ENCODE peak calls at places on chromosomes 16 and 17, in six cellular contexts. U is stimulated activated CD8-positive, alpha-beta memory T cell treated with anti-CD3 and anti-CD28 coated beads, Interleukin-7, amount 100 ng/mL, for 1 hour; X is right lobe of liver; M is non-pigmented ciliary epithelial cell; Y is HEK293T; O is AML-193. S is an unnamed sample.

GRCh38 chr17:43952724-43953666 is 745 bp downstream of the PYY start:
- DNase-seq in U (no peak), X (no peak), M (no peak), Y (no peak), O (no peak), S (no peak)

GRCh38 chr16:14232106-14232890 is 161.2 kb downstream of the MRTFB start:
- DNase-seq in U (no peak), X (no peak), M (no peak), Y (no peak), O (no peak), S (no peak)

GRCh38 chr16:58614212-58614611 is 15.4 kb downstream of the CNOT1 start:
- DNase-seq in U (no peak), X (no peak), M (no peak), Y (no peak), O (no peak), S (no peak)

GRCh38 chr17:7712111-7712771 is 5.3 kb upstream of the DNAH2 start:
- DNase-seq in U (no peak), X (no peak), M (no peak), Y (no peak), O (no peak), S (no peak)

GRCh38 chr17:79242873-79243602 is 168.4 kb downstream of the ENGASE start:
- DNase-seq in U (no peak), X (no peak), M (no peak), Y (no peak), O (no peak), S (no peak)

GRCh38 chr16:84041881-84042280 is 714 bp downstream of the SLC38A8 start:
- DNase-seq in U (no peak), X (no peak), M (no peak), Y (no peak), O (no peak), S (no peak)

GRCh38 chr17:82957961-82958491 is 118.2 kb upstream of the ZNF750 start:
- DNase-seq in U (no peak), X (peak), M (no peak), Y (no peak), O (no peak), S (no peak)

GRCh38 chr17:12665263-12666210 is at the start of gene MYOCD:
- DNase-seq in U (no peak), X (no peak), M (no peak), Y (peak), O (no peak), S (no peak)

GRCh38 chr17:64216385-64217248 is 46.4 kb downstream of the TEX2 start:
- DNase-seq in U (no peak), X (peak), M (no peak), Y (no peak), O (no peak), S (no peak)

GRCh38 chr17:13540546-13540945 is 61.2 kb downstream of the HS3ST3A1 start:
- DNase-seq in U (no peak), X (no peak), M (no peak), Y (no peak), O (no peak), S (no peak)